ENCODE peak calls at places on chromosomes 12 and 14, in six cellular contexts. T, V, O, A, I and J are unnamed samples.

GRCh38 chr12:57534991-57535543 is 11.9 kb downstream of the DCTN2 start:
- DNase-seq in T (no peak), I (no peak), A (no peak), V (no peak), O (no peak), J (no peak)

GRCh38 chr14:95533391-95533821 is 1.4 kb upstream of the GLRX5 start:
- DNase-seq in O (no peak), V (peak), T (no peak), A (no peak), I (no peak), J (peak)

GRCh38 chr12:123937707-123938600 is 34.7 kb downstream of the CCDC92 start:
- DNase-seq in A (no peak), V (no peak), I (no peak), O (no peak), T (no peak), J (no peak)

GRCh38 chr14:102026934-102027333 is 59.9 kb downstream of the HSP90AA1 start:
- DNase-seq in A (no peak), I (no peak), O (no peak), T (no peak), V (no peak), J (no peak)

GRCh38 chr12:13250416-13250815 is 53.9 kb downstream of the EMP1 start:
- DNase-seq in O (no peak), T (no peak), I (peak), V (no peak), A (no peak), J (peak)

GRCh38 chr14:89625208-89625987 is 208.4 kb upstream of the FOXN3 start:
- DNase-seq in T (no peak), I (no peak), O (peak), V (peak), A (no peak), J (peak)

GRCh38 chr14:90726656-90727055 is 89.6 kb downstream of the TTC7B start:
- DNase-seq in A (peak), O (peak), I (peak), T (no peak), V (peak), J (peak)

GRCh38 chr14:22923746-22924145 is 4.8 kb upstream of the RBM23 start:
- DNase-seq in O (no peak), V (no peak), I (no peak), T (no peak), A (no peak), J (no peak)

GRCh38 chr12:50546441-50547318 is 41.9 kb downstream of the DIP2B start:
- DNase-seq in A (no peak), T (no peak), V (no peak), O (no peak), I (no peak), J (no peak)

GRCh38 chr12:20011200-20011599 is 357.1 kb upstream of the PDE3A start:
- DNase-seq in T (no peak), V (no peak), O (no peak), I (no peak), A (peak), J (no peak)

GRCh38 chr12:4320287-4320858 is 640 bp upstream of the TIGAR start:
- DNase-seq in V (no peak), A (no peak), T (no peak), I (no peak), O (no peak), J (no peak)

GRCh38 chr12:24562761-24563392 is 386.0 kb downstream of the BCAT1 start:
- DNase-seq in O (peak), T (peak), A (no peak), V (peak), I (no peak), J (peak)

GRCh38 chr12:125187148-125187733 is 122.0 kb downstream of the AACS start:
- DNase-seq in T (no peak), V (peak), I (no peak), O (peak), A (no peak), J (peak)

GRCh38 chr14:93132472-93133065 is 16.8 kb upstream of the ITPK1 start:
- DNase-seq in O (peak), V (no peak), I (no peak), T (no peak), A (no peak), J (peak)

GRCh38 chr12:90690120-90690519 is 264.9 kb downstream of the CCER1 start:
- DNase-seq in V (no peak), I (no peak), A (no peak), O (no peak), T (no peak), J (no peak)

GRCh38 chr14:91339606-91340369 is 77.8 kb downstream of the CCDC88C start:
- DNase-seq in T (no peak), O (no peak), I (no peak), V (no peak), A (no peak), J (no peak)

GRCh38 chr12:120677765-120678473 is 9.0 kb upstream of the MLEC start:
- DNase-seq in V (no peak), T (no peak), O (no peak), I (no peak), A (no peak), J (no peak)

GRCh38 chr12:125330645-125331341 is 265.6 kb downstream of the AACS start:
- DNase-seq in O (peak), I (no peak), V (peak), T (peak), A (peak), J (peak)

GRCh38 chr14:58082491-58083098 is 69.4 kb downstream of the ARMH4 start:
- DNase-seq in O (no peak), A (no peak), V (no peak), I (peak), T (no peak), J (no peak)

GRCh38 chr14:25041484-25041883 is 8.5 kb downstream of the STXBP6 start:
- DNase-seq in O (no peak), A (peak), T (no peak), I (no peak), V (no peak), J (no peak)

GRCh38 chr14:67464377-67464776 is 24.1 kb downstream of the TMEM229B start:
- DNase-seq in I (no peak), A (no peak), O (no peak), V (no peak), T (no peak), J (peak)

GRCh38 chr14:37594238-37594915 is 672 bp downstream of the FOXA1 start:
- DNase-seq in V (peak), A (peak), T (peak), O (peak), I (peak), J (peak)

GRCh38 chr12:71426648-71427047 is 12.9 kb upstream of the LGR5 start:
- DNase-seq in V (no peak), A (no peak), I (no peak), T (no peak), O (no peak), J (no peak)

GRCh38 chr14:51922624-51923023 is 62.2 kb downstream of the GNG2 start:
- DNase-seq in T (no peak), I (no peak), O (no peak), V (no peak), A (no peak), J (no peak)

GRCh38 chr12:103841690-103842584 is 903 bp upstream of the NT5DC3 start:
- DNase-seq in I (peak), V (peak), A (peak), T (peak), O (peak), J (peak)

GRCh38 chr14:68981539-68981976 is 2.5 kb upstream of the ACTN1 start:
- DNase-seq in O (no peak), V (no peak), T (no peak), A (no peak), I (no peak), J (no peak)